ENCODE peak calls at places on chromosomes 7 and 10, in four cellular contexts. Q, O, M and N are unnamed samples.
A peak's percentile ranks its signal among the peaks of the same experiment; 100 is the strongest.

GRCh38 chr7:81624021-81624630 is 145.7 kb downstream of the HGF start:
- DNase-seq in Q (no peak), M (no peak), O (no peak), N (no peak)

GRCh38 chr10:130763491-130763890 is 548.0 kb downstream of the TCERG1L start:
- DNase-seq in Q (no peak), M (no peak), O (no peak), N (no peak)

GRCh38 chr7:91999631-92000571 is 59.2 kb downstream of the AKAP9 start:
- DNase-seq in O (no peak), Q (no peak), M (no peak), N (no peak)

GRCh38 chr10:114933588-114933987 is 4.4 kb upstream of the TRUB1 start:
- DNase-seq in M (peak; percentile 73), O (peak; percentile 49), Q (no peak), N (no peak)

GRCh38 chr7:7681191-7681935 is 37.0 kb downstream of the RPA3 start:
- DNase-seq in O (peak; percentile 77), Q (peak; percentile 63), M (peak; percentile 66), N (peak; percentile 28)

GRCh38 chr10:59037506-59037905 is 138.9 kb upstream of the PHYHIPL start:
- DNase-seq in M (no peak), Q (no peak), O (no peak), N (no peak)

GRCh38 chr10:14695833-14696232 is 78.9 kb downstream of the FAM107B start:
- DNase-seq in Q (no peak), O (no peak), M (no peak), N (no peak)

GRCh38 chr7:45469103-45469502 is 105.1 kb upstream of the ADCY1 start:
- DNase-seq in O (peak; percentile 36), M (peak; percentile 39), Q (no peak), N (no peak)

GRCh38 chr7:158973440-158973839 is 117.1 kb downstream of the DYNC2I1 start:
- DNase-seq in Q (no peak), O (peak; percentile 57), M (no peak), N (no peak)

GRCh38 chr10:63633677-63634487 is 112.7 kb downstream of the REEP3 start:
- DNase-seq in Q (peak; percentile 28), O (peak; percentile 64), M (peak; percentile 46), N (no peak)

GRCh38 chr7:56291-56913 is 136.0 kb upstream of the FAM20C start:
- DNase-seq in O (no peak), Q (no peak), M (no peak), N (no peak)

GRCh38 chr7:151104411-151105235 is 18.3 kb downstream of the AGAP3 start:
- DNase-seq in O (no peak), Q (no peak), M (peak; percentile 19), N (no peak)

GRCh38 chr7:139842414-139843210 is 13.5 kb downstream of the TBXAS1 start:
- DNase-seq in Q (no peak), O (peak; percentile 45), M (no peak), N (no peak)

GRCh38 chr7:96562966-96563365 is 146.7 kb downstream of the SEM1 start:
- DNase-seq in Q (no peak), M (peak; percentile 15), O (no peak), N (no peak)

GRCh38 chr7:51300762-51301674 is 15.6 kb downstream of the COBL start:
- DNase-seq in M (no peak), O (no peak), Q (no peak), N (no peak)

GRCh38 chr7:147332988-147333387 is 1216.4 kb downstream of the CNTNAP2 start:
- DNase-seq in Q (no peak), O (no peak), M (no peak), N (no peak)

GRCh38 chr7:111384065-111384891 is 178.0 kb downstream of the IMMP2L start:
- DNase-seq in M (peak; percentile 68), Q (no peak), O (peak; percentile 66), N (no peak)

GRCh38 chr7:32033006-32033405 is 37.2 kb downstream of the PDE1C start:
- DNase-seq in Q (no peak), M (no peak), O (no peak), N (no peak)

GRCh38 chr10:86226016-86226415 is 140.6 kb downstream of the GRID1 start:
- DNase-seq in O (no peak), M (no peak), Q (no peak), N (no peak)

GRCh38 chr7:92563345-92563744 is 26.8 kb downstream of the FAM133B start:
- DNase-seq in O (no peak), M (no peak), Q (no peak), N (no peak)

GRCh38 chr7:138814806-138815332 is 16.9 kb upstream of the ATP6V0A4 start:
- DNase-seq in O (no peak), Q (no peak), M (peak; percentile 27), N (no peak)

GRCh38 chr7:134899729-134900128 is 86.6 kb upstream of the AGBL3 start:
- DNase-seq in Q (no peak), M (peak; percentile 79), O (peak; percentile 70), N (no peak)

GRCh38 chr7:64874114-64874513 is 29.0 kb upstream of the ZNF273 start:
- DNase-seq in Q (no peak), M (peak; percentile 69), O (peak; percentile 27), N (no peak)

GRCh38 chr7:53302511-53303246 is 267.2 kb downstream of the POM121L12 start:
- DNase-seq in O (no peak), Q (no peak), M (no peak), N (no peak)

GRCh38 chr10:16943301-16944080 is 126.3 kb upstream of the RSU1 start:
- DNase-seq in M (no peak), Q (no peak), O (no peak), N (no peak)

GRCh38 chr10:97131041-97131659 is 54.6 kb downstream of the SLIT1 start:
- DNase-seq in Q (no peak), M (no peak), O (no peak), N (no peak)

GRCh38 chr10:6803429-6803783 is 223.3 kb upstream of the PRKCQ start:
- DNase-seq in O (no peak), M (no peak), Q (no peak), N (no peak)

GRCh38 chr7:145655666-145656065 is 460.9 kb upstream of the CNTNAP2 start:
- DNase-seq in M (no peak), Q (no peak), O (no peak), N (no peak)

GRCh38 chr7:47045169-47045568 is 536.7 kb downstream of the TNS3 start:
- DNase-seq in O (no peak), M (no peak), Q (no peak), N (no peak)

GRCh38 chr10:113381906-113382562 is 170.8 kb upstream of the HABP2 start:
- DNase-seq in O (no peak), Q (no peak), M (no peak), N (no peak)

GRCh38 chr7:87359366-87359765 is 13.9 kb downstream of the CROT start:
- DNase-seq in Q (no peak), M (peak; percentile 83), O (peak; percentile 70), N (no peak)

GRCh38 chr7:55140221-55140980 is 121.6 kb downstream of the EGFR start:
- DNase-seq in Q (no peak), M (peak; percentile 88), O (peak; percentile 81), N (no peak)

GRCh38 chr10:126235979-126236851 is 152.1 kb downstream of the ADAM12 start:
- DNase-seq in O (no peak), Q (no peak), M (no peak), N (no peak)

GRCh38 chr7:41695661-41696322 is 7.1 kb downstream of the INHBA start:
- DNase-seq in M (no peak), Q (no peak), O (no peak), N (no peak)

GRCh38 chr7:41696323-41696916 is 6.5 kb downstream of the INHBA start:
- DNase-seq in O (peak; percentile 89), M (peak; percentile 85), Q (peak; percentile 79), N (no peak)

GRCh38 chr7:41691286-41691966 is 11.5 kb downstream of the INHBA start:
- DNase-seq in O (no peak), Q (no peak), M (no peak), N (no peak)

GRCh38 chr7:41694490-41694889 is 8.4 kb downstream of the INHBA start:
- DNase-seq in Q (no peak), M (no peak), O (no peak), N (no peak)

GRCh38 chr7:41693150-41693997 is 9.5 kb downstream of the INHBA start:
- DNase-seq in M (no peak), Q (no peak), O (peak; percentile 64), N (no peak)
- TF ChIP-seq CTCF in M (peak; percentile 30), Q (peak; percentile 10), O (peak; percentile 27), N (peak; percentile 35)

GRCh38 chr10:13099666-13100348 is at the start of gene OPTN:
- DNase-seq in O (peak; percentile 81), M (peak; percentile 82), Q (peak; percentile 83), N (peak; percentile 38)
- TF ChIP-seq CTCF in O (peak; percentile 75), M (peak; percentile 76), Q (peak; percentile 76), N (peak; percentile 83)

GRCh38 chr10:89295597-89295996 is 6.2 kb upstream of the IFIT2 start:
- DNase-seq in O (peak; percentile 59), Q (no peak), M (peak; percentile 52), N (no peak)
- TF ChIP-seq CTCF in O (no peak), Q (no peak), M (no peak), N (no peak)

GRCh38 chr10:37754538-37755323 is 102.7 kb downstream of the ZNF248 start:
- DNase-seq in O (no peak), M (peak; percentile 17), Q (peak; percentile 55), N (no peak)
- TF ChIP-seq CTCF in O (peak; percentile 33), M (peak; percentile 19), Q (peak; percentile 74), N (peak; percentile 35)

GRCh38 chr7:105268056-105268455 is 120.7 kb downstream of the SRPK2 start:
- DNase-seq in M (peak; percentile 84), O (peak; percentile 58), Q (no peak), N (no peak)
- TF ChIP-seq CTCF in M (no peak), O (no peak), Q (peak; percentile 24), N (no peak)

DNA sequence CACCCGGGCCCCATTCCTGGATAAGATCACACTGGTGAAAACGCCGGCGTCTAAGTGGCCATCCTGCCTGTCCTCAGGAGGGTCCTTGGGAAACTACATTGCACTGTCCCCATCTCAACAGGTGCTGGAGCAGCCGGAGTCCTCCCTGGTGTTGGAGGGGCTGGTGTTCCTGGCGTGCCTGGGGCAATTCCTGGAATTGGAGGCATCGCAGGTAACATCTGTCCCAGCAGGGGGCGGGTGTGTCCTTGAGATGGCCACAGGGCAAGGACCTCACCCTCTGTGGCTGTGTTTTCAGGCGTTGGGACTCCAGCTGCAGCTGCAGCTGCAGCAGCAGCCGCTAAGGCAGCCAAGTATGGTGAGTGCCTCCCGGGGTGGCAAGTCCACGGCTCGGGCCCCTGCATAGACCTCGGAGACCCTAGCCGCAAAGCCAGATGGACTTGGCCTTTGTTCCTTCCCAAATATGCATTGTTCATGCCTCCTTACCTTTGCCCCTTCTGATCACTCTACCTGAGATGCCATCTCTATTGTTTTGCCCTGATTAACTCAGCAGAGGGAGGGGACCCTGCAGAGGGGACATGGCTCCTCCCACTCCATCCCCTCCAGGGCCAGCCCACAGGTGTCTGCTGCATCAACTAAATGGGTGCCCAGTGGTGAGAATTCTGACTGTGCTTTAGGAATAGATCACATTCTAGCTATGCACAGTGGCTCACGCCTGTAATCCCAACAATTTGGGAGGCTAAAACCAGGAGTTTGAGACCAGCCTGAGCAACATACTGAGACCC is 23.8 kb downstream of the ELN start:
- DNase-seq in O (peak; percentile 56), M (no peak), Q (no peak), N (no peak)
- TF ChIP-seq CTCF in O (peak; percentile 52), M (peak; percentile 41), Q (peak; percentile 4), N (peak; percentile 25)